ENCODE peak calls at places on chromosomes 16 and 17, in seven cellular contexts. One of them, this sample, is unnamed.

GRCh38 chr16:1772362-1772907 is at the start of gene EME2:
- DNase-seq in HFF-Myc: no peak
- DNase-seq in HCT116: no peak
- DNase-seq in uterus: no peak
- DNase-seq in left ventricle myocardium inferior: no peak
- DNase-seq in right cardiac atrium: peak
- DNase-seq in AG04450: no peak
- DNase-seq in this sample: peak

GRCh38 chr17:34370997-34371395 is 8.0 kb upstream of the CCL1 start:
- DNase-seq in HFF-Myc: no peak
- DNase-seq in HCT116: no peak
- DNase-seq in uterus: no peak
- DNase-seq in left ventricle myocardium inferior: no peak
- DNase-seq in right cardiac atrium: no peak
- DNase-seq in AG04450: no peak
- DNase-seq in this sample: no peak

GRCh38 chr16:30931068-30931655 is 7.8 kb downstream of the FBXL19 start:
- DNase-seq in HFF-Myc: no peak
- DNase-seq in HCT116: no peak
- DNase-seq in uterus: no peak
- DNase-seq in left ventricle myocardium inferior: no peak
- DNase-seq in right cardiac atrium: peak
- DNase-seq in AG04450: no peak
- DNase-seq in this sample: no peak

GRCh38 chr17:62587554-62587953 is 39.9 kb upstream of the MRC2 start:
- DNase-seq in HFF-Myc: peak
- DNase-seq in HCT116: no peak
- DNase-seq in uterus: no peak
- DNase-seq in left ventricle myocardium inferior: no peak
- DNase-seq in right cardiac atrium: no peak
- DNase-seq in AG04450: no peak
- DNase-seq in this sample: no peak

GRCh38 chr17:29573558-29573870 is 5.0 kb downstream of the TP53I13 start:
- DNase-seq in HFF-Myc: no peak
- DNase-seq in HCT116: no peak
- DNase-seq in uterus: no peak
- DNase-seq in left ventricle myocardium inferior: peak
- DNase-seq in right cardiac atrium: peak
- DNase-seq in AG04450: no peak
- DNase-seq in this sample: peak

GRCh38 chr16:55552621-55553020 is 13.9 kb upstream of the CAPNS2 start:
- DNase-seq in HFF-Myc: no peak
- DNase-seq in HCT116: no peak
- DNase-seq in uterus: no peak
- DNase-seq in left ventricle myocardium inferior: no peak
- DNase-seq in right cardiac atrium: no peak
- DNase-seq in AG04450: no peak
- DNase-seq in this sample: no peak

GRCh38 chr16:87320510-87321227 is 3.5 kb upstream of the C16orf95 start:
- DNase-seq in HFF-Myc: no peak
- DNase-seq in HCT116: no peak
- DNase-seq in uterus: no peak
- DNase-seq in left ventricle myocardium inferior: no peak
- DNase-seq in right cardiac atrium: no peak
- DNase-seq in AG04450: no peak
- DNase-seq in this sample: no peak

GRCh38 chr16:73915939-73916451 is 380.6 kb upstream of the PSMD7 start:
- DNase-seq in HFF-Myc: no peak
- DNase-seq in HCT116: no peak
- DNase-seq in uterus: no peak
- DNase-seq in left ventricle myocardium inferior: no peak
- DNase-seq in right cardiac atrium: no peak
- DNase-seq in AG04450: no peak
- DNase-seq in this sample: no peak

GRCh38 chr17:62178579-62178978 is 113.5 kb upstream of the MED13 start:
- DNase-seq in HFF-Myc: no peak
- DNase-seq in HCT116: no peak
- DNase-seq in uterus: no peak
- DNase-seq in left ventricle myocardium inferior: no peak
- DNase-seq in right cardiac atrium: no peak
- DNase-seq in AG04450: no peak
- DNase-seq in this sample: no peak

GRCh38 chr16:4411684-4412083 is 4.7 kb downstream of the CORO7 start:
- DNase-seq in HFF-Myc: no peak
- DNase-seq in HCT116: no peak
- DNase-seq in uterus: peak
- DNase-seq in left ventricle myocardium inferior: peak
- DNase-seq in right cardiac atrium: peak
- DNase-seq in AG04450: no peak
- DNase-seq in this sample: no peak

GRCh38 chr16:87603684-87604571 is 1.6 kb downstream of the JPH3 start:
- DNase-seq in HFF-Myc: no peak
- DNase-seq in HCT116: no peak
- DNase-seq in uterus: no peak
- DNase-seq in left ventricle myocardium inferior: no peak
- DNase-seq in right cardiac atrium: no peak
- DNase-seq in AG04450: no peak
- DNase-seq in this sample: no peak

GRCh38 chr17:2366747-2367494 is 29.6 kb downstream of the SGSM2 start:
- DNase-seq in HFF-Myc: no peak
- DNase-seq in HCT116: no peak
- DNase-seq in uterus: peak
- DNase-seq in left ventricle myocardium inferior: no peak
- DNase-seq in right cardiac atrium: peak
- DNase-seq in AG04450: no peak
- DNase-seq in this sample: no peak

GRCh38 chr16:7270006-7270405 is 62.6 kb upstream of the RBFOX1 start:
- DNase-seq in HFF-Myc: no peak
- DNase-seq in HCT116: no peak
- DNase-seq in uterus: no peak
- DNase-seq in left ventricle myocardium inferior: no peak
- DNase-seq in right cardiac atrium: no peak
- DNase-seq in AG04450: no peak
- DNase-seq in this sample: no peak

GRCh38 chr16:47481698-47482374 is 20.7 kb downstream of the PHKB start:
- DNase-seq in HFF-Myc: no peak
- DNase-seq in HCT116: no peak
- DNase-seq in uterus: no peak
- DNase-seq in left ventricle myocardium inferior: no peak
- DNase-seq in right cardiac atrium: no peak
- DNase-seq in AG04450: no peak
- DNase-seq in this sample: no peak

GRCh38 chr16:69613283-69614154 is 47.8 kb downstream of the NFAT5 start:
- DNase-seq in HFF-Myc: no peak
- DNase-seq in HCT116: no peak
- DNase-seq in uterus: no peak
- DNase-seq in left ventricle myocardium inferior: no peak
- DNase-seq in right cardiac atrium: no peak
- DNase-seq in AG04450: no peak
- DNase-seq in this sample: no peak

GRCh38 chr17:31458829-31459228 is 67.4 kb downstream of the RAB11FIP4 start:
- DNase-seq in HFF-Myc: no peak
- DNase-seq in HCT116: no peak
- DNase-seq in uterus: no peak
- DNase-seq in left ventricle myocardium inferior: no peak
- DNase-seq in right cardiac atrium: no peak
- DNase-seq in AG04450: no peak
- DNase-seq in this sample: no peak

GRCh38 chr16:10180771-10181163 is 1.5 kb downstream of the GRIN2A start:
- DNase-seq in HFF-Myc: no peak
- DNase-seq in HCT116: no peak
- DNase-seq in uterus: peak
- DNase-seq in left ventricle myocardium inferior: no peak
- DNase-seq in right cardiac atrium: peak
- DNase-seq in AG04450: no peak
- DNase-seq in this sample: no peak

GRCh38 chr16:67280090-67281015 is 1.0 kb downstream of the PLEKHG4 start:
- DNase-seq in HFF-Myc: no peak
- DNase-seq in HCT116: no peak
- DNase-seq in uterus: no peak
- DNase-seq in left ventricle myocardium inferior: no peak
- DNase-seq in right cardiac atrium: no peak
- DNase-seq in AG04450: no peak
- DNase-seq in this sample: peak

GRCh38 chr16:67278773-67279295 is 498 bp upstream of the PLEKHG4 start:
- DNase-seq in HFF-Myc: no peak
- DNase-seq in HCT116: no peak
- DNase-seq in uterus: peak
- DNase-seq in left ventricle myocardium inferior: no peak
- DNase-seq in right cardiac atrium: peak
- DNase-seq in AG04450: no peak
- DNase-seq in this sample: peak

GRCh38 chr16:67279296-67280089 is at the start of gene PLEKHG4:
- DNase-seq in HFF-Myc: peak
- DNase-seq in HCT116: peak
- DNase-seq in uterus: peak
- DNase-seq in left ventricle myocardium inferior: peak
- DNase-seq in right cardiac atrium: peak
- DNase-seq in AG04450: no peak
- DNase-seq in this sample: peak

GRCh38 chr16:67277999-67278772 is 1.1 kb upstream of the PLEKHG4 start:
- DNase-seq in HFF-Myc: peak
- DNase-seq in HCT116: no peak
- DNase-seq in uterus: no peak
- DNase-seq in left ventricle myocardium inferior: no peak
- DNase-seq in right cardiac atrium: no peak
- DNase-seq in AG04450: no peak
- DNase-seq in this sample: no peak

DNA sequence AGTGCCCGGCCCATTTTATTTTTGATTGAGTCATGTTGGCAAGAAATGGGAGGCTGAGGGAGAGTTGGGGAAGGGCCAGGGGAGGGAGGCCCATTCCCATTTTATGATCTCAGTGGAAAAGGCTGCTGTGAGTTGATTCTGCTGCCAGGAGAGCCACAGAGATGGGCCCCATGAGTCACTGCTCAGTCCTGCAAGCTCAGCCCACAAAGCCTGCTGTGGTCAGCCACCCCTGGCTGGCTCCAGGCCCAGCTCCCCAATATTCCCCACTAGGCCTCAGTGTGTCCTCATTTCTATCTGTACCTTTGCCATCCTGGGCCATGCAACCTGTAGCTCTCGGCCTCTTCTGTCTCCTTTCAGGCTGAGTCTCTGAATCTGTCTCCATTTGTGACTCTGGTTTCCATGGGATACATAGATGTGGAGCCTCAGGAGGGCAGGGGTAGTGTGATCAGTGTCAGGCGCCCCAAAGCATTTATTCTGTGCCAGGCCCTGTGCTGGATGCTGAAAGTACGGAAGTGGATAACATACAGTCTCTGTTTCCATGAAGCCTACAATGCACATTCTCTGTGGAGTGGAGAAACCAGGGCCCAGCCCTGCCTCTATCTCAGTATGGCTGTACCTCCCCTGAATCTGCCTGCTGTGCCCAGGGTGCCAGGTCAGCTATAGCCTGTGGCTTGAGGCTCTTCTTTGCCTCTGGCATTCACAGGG is 1.9 kb upstream of the PLEKHG4 start:
- DNase-seq in HFF-Myc: peak
- DNase-seq in HCT116: peak
- DNase-seq in uterus: peak
- DNase-seq in left ventricle myocardium inferior: no peak
- DNase-seq in right cardiac atrium: no peak
- DNase-seq in AG04450: peak
- DNase-seq in this sample: no peak
- H3K4me3 ChIP-seq in HFF-Myc: peak
- H3K4me3 ChIP-seq in HCT116: peak
- H3K4me3 ChIP-seq in uterus: no peak
- H3K4me3 ChIP-seq in left ventricle myocardium inferior: no peak
- H3K4me3 ChIP-seq in right cardiac atrium: no peak
- H3K4me3 ChIP-seq in AG04450: peak
- H3K4me3 ChIP-seq in this sample: no peak

GRCh38 chr16:84790291-84790690 is 29.5 kb upstream of the CRISPLD2 start:
- DNase-seq in HFF-Myc: no peak
- DNase-seq in HCT116: no peak
- DNase-seq in uterus: no peak
- DNase-seq in left ventricle myocardium inferior: no peak
- DNase-seq in right cardiac atrium: no peak
- DNase-seq in AG04450: no peak
- DNase-seq in this sample: no peak

GRCh38 chr16:84791088-84791487 is 28.7 kb upstream of the CRISPLD2 start:
- DNase-seq in HFF-Myc: no peak
- DNase-seq in HCT116: no peak
- DNase-seq in uterus: no peak
- DNase-seq in left ventricle myocardium inferior: no peak
- DNase-seq in right cardiac atrium: no peak
- DNase-seq in AG04450: no peak
- DNase-seq in this sample: no peak

GRCh38 chr16:84786605-84787302 is 33.0 kb upstream of the CRISPLD2 start:
- DNase-seq in HFF-Myc: no peak
- DNase-seq in HCT116: no peak
- DNase-seq in uterus: no peak
- DNase-seq in left ventricle myocardium inferior: no peak
- DNase-seq in right cardiac atrium: no peak
- DNase-seq in AG04450: no peak
- DNase-seq in this sample: no peak

GRCh38 chr16:84789431-84789830 is 30.4 kb upstream of the CRISPLD2 start:
- DNase-seq in HFF-Myc: no peak
- DNase-seq in HCT116: no peak
- DNase-seq in uterus: no peak
- DNase-seq in left ventricle myocardium inferior: no peak
- DNase-seq in right cardiac atrium: no peak
- DNase-seq in AG04450: no peak
- DNase-seq in this sample: no peak

GRCh38 chr16:84788968-84789371 is 30.8 kb upstream of the CRISPLD2 start:
- DNase-seq in HFF-Myc: peak
- DNase-seq in HCT116: no peak
- DNase-seq in uterus: no peak
- DNase-seq in left ventricle myocardium inferior: no peak
- DNase-seq in right cardiac atrium: no peak
- DNase-seq in AG04450: no peak
- DNase-seq in this sample: no peak
- H3K4me3 ChIP-seq in HFF-Myc: no peak
- H3K4me3 ChIP-seq in HCT116: no peak
- H3K4me3 ChIP-seq in uterus: no peak
- H3K4me3 ChIP-seq in left ventricle myocardium inferior: no peak
- H3K4me3 ChIP-seq in right cardiac atrium: no peak
- H3K4me3 ChIP-seq in AG04450: no peak
- H3K4me3 ChIP-seq in this sample: no peak

GRCh38 chr16:9095171-9095570 is 3.7 kb downstream of the HAPSTR1 start:
- DNase-seq in HFF-Myc: no peak
- DNase-seq in HCT116: no peak
- DNase-seq in uterus: no peak
- DNase-seq in left ventricle myocardium inferior: no peak
- DNase-seq in right cardiac atrium: no peak
- DNase-seq in AG04450: no peak
- DNase-seq in this sample: no peak
- H3K4me3 ChIP-seq in HFF-Myc: peak
- H3K4me3 ChIP-seq in HCT116: no peak
- H3K4me3 ChIP-seq in uterus: no peak
- H3K4me3 ChIP-seq in left ventricle myocardium inferior: peak
- H3K4me3 ChIP-seq in right cardiac atrium: peak
- H3K4me3 ChIP-seq in AG04450: peak
- H3K4me3 ChIP-seq in this sample: peak

DNA sequence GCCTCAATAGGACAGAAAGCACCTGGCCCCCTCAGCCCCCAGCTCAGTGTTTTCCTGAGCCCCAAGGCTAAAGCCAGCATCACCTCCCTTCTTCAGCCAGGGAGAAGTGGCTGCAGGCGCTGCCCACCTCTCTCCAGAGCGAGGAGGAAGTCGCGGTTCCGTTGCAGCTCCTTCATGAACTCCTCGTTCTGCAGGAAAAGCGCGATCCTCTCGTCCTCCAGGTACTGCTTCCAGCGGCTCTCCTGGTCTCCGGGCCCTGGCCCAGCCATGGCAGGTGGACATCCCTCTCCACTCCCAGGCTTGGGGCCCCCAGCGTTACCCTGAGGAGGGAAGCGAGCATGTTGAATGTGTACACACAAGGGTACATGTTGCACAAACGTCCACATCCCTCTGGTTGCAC is 22.7 kb upstream of the MRPS23 start:
- DNase-seq in HFF-Myc: no peak
- DNase-seq in HCT116: no peak
- DNase-seq in uterus: no peak
- DNase-seq in left ventricle myocardium inferior: no peak
- DNase-seq in right cardiac atrium: no peak
- DNase-seq in AG04450: no peak
- DNase-seq in this sample: no peak
- H3K4me3 ChIP-seq in HFF-Myc: no peak
- H3K4me3 ChIP-seq in HCT116: no peak
- H3K4me3 ChIP-seq in uterus: no peak
- H3K4me3 ChIP-seq in left ventricle myocardium inferior: no peak
- H3K4me3 ChIP-seq in right cardiac atrium: no peak
- H3K4me3 ChIP-seq in AG04450: no peak
- H3K4me3 ChIP-seq in this sample: no peak